ENCODE peak calls at places on chromosomes 16 and 17, in seven cellular contexts. One of them, this sample, is unnamed.

GRCh38 chr17:78426293-78426879 is 47.9 kb downstream of the PGS1 start:
- DNase-seq in HCT116: no peak
- DNase-seq in H1: no peak
- DNase-seq in HepG2: no peak
- DNase-seq in GM12878: no peak
- DNase-seq in K562: no peak
- DNase-seq in SK-N-SH: no peak
- DNase-seq in this sample: no peak

GRCh38 chr17:31052187-31052889 is 42.4 kb upstream of the NF1 start:
- DNase-seq in H1: no peak
- DNase-seq in K562: peak
- DNase-seq in SK-N-SH: no peak
- DNase-seq in HepG2: peak
- DNase-seq in HCT116: peak
- DNase-seq in GM12878: no peak
- DNase-seq in this sample: no peak

GRCh38 chr17:62093188-62094155 is 28.4 kb upstream of the MED13 start:
- DNase-seq in K562: no peak
- DNase-seq in GM12878: peak
- DNase-seq in SK-N-SH: peak
- DNase-seq in HepG2: peak
- DNase-seq in H1: no peak
- DNase-seq in HCT116: peak
- DNase-seq in this sample: no peak

GRCh38 chr17:77779711-77780539 is 178.6 kb upstream of the TNRC6C start:
- DNase-seq in K562: no peak
- DNase-seq in GM12878: no peak
- DNase-seq in HCT116: no peak
- DNase-seq in H1: no peak
- DNase-seq in SK-N-SH: peak
- DNase-seq in HepG2: no peak
- DNase-seq in this sample: no peak

GRCh38 chr17:4622375-4622774 is 19.1 kb downstream of the ALOX15 start:
- DNase-seq in SK-N-SH: no peak
- DNase-seq in HepG2: no peak
- DNase-seq in H1: no peak
- DNase-seq in GM12878: no peak
- DNase-seq in HCT116: no peak
- DNase-seq in K562: no peak
- DNase-seq in this sample: no peak

GRCh38 chr17:3754458-3755334 is 31.0 kb downstream of the HASPIN start:
- DNase-seq in HepG2: no peak
- DNase-seq in H1: peak
- DNase-seq in GM12878: no peak
- DNase-seq in HCT116: peak
- DNase-seq in K562: peak
- DNase-seq in SK-N-SH: peak
- DNase-seq in this sample: peak

GRCh38 chr16:86701286-86701975 is 123.1 kb downstream of the FOXL1 start:
- DNase-seq in HCT116: no peak
- DNase-seq in SK-N-SH: no peak
- DNase-seq in HepG2: no peak
- DNase-seq in H1: no peak
- DNase-seq in K562: no peak
- DNase-seq in GM12878: no peak
- DNase-seq in this sample: no peak

GRCh38 chr17:73648543-73648820 is 4.2 kb upstream of the SDK2 start:
- DNase-seq in H1: no peak
- DNase-seq in GM12878: no peak
- DNase-seq in HCT116: no peak
- DNase-seq in K562: no peak
- DNase-seq in SK-N-SH: no peak
- DNase-seq in HepG2: no peak
- DNase-seq in this sample: no peak

GRCh38 chr16:77946834-77947233 is 75.5 kb upstream of the CLEC3A start:
- DNase-seq in HepG2: no peak
- DNase-seq in H1: no peak
- DNase-seq in SK-N-SH: peak
- DNase-seq in GM12878: no peak
- DNase-seq in K562: peak
- DNase-seq in HCT116: no peak
- DNase-seq in this sample: peak

GRCh38 chr17:40194821-40195220 is 17.6 kb downstream of the RAPGEFL1 start:
- DNase-seq in GM12878: no peak
- DNase-seq in SK-N-SH: no peak
- DNase-seq in H1: no peak
- DNase-seq in K562: no peak
- DNase-seq in HCT116: no peak
- DNase-seq in HepG2: no peak
- DNase-seq in this sample: no peak

GRCh38 chr17:29214215-29215146 is 32.2 kb upstream of the CRYBA1 start:
- DNase-seq in HepG2: no peak
- DNase-seq in SK-N-SH: no peak
- DNase-seq in H1: no peak
- DNase-seq in HCT116: no peak
- DNase-seq in GM12878: no peak
- DNase-seq in K562: no peak
- DNase-seq in this sample: no peak

GRCh38 chr16:51666821-51667220 is 515.8 kb upstream of the SALL1 start:
- DNase-seq in HCT116: no peak
- DNase-seq in GM12878: no peak
- DNase-seq in K562: no peak
- DNase-seq in SK-N-SH: no peak
- DNase-seq in H1: no peak
- DNase-seq in HepG2: no peak
- DNase-seq in this sample: no peak

GRCh38 chr16:13231365-13231764 is 330.0 kb downstream of the SHISA9 start:
- DNase-seq in HepG2: no peak
- DNase-seq in H1: peak
- DNase-seq in GM12878: no peak
- DNase-seq in SK-N-SH: no peak
- DNase-seq in K562: no peak
- DNase-seq in HCT116: no peak
- DNase-seq in this sample: peak

GRCh38 chr16:54867302-54867832 is 63.3 kb upstream of the IRX5 start:
- DNase-seq in K562: no peak
- DNase-seq in HepG2: no peak
- DNase-seq in H1: no peak
- DNase-seq in GM12878: no peak
- DNase-seq in SK-N-SH: no peak
- DNase-seq in HCT116: no peak
- DNase-seq in this sample: no peak

GRCh38 chr16:192686-193085 is 12.4 kb downstream of the HBQ1 start:
- DNase-seq in H1: no peak
- DNase-seq in K562: no peak
- DNase-seq in HepG2: no peak
- DNase-seq in SK-N-SH: no peak
- DNase-seq in HCT116: no peak
- DNase-seq in GM12878: no peak
- DNase-seq in this sample: no peak

GRCh38 chr17:74815671-74816370 is 39.7 kb upstream of the NAT9 start:
- DNase-seq in SK-N-SH: no peak
- DNase-seq in GM12878: no peak
- DNase-seq in HepG2: no peak
- DNase-seq in K562: peak
- DNase-seq in H1: no peak
- DNase-seq in HCT116: no peak
- DNase-seq in this sample: peak

GRCh38 chr17:55567240-55568216 is 56.3 kb upstream of the SMIM36 start:
- DNase-seq in SK-N-SH: peak
- DNase-seq in HCT116: no peak
- DNase-seq in H1: no peak
- DNase-seq in GM12878: no peak
- DNase-seq in HepG2: no peak
- DNase-seq in K562: peak
- DNase-seq in this sample: no peak

GRCh38 chr17:82974136-82974952 is 105.1 kb upstream of the METRNL start:
- DNase-seq in SK-N-SH: peak
- DNase-seq in GM12878: no peak
- DNase-seq in HepG2: no peak
- DNase-seq in K562: no peak
- DNase-seq in H1: no peak
- DNase-seq in HCT116: no peak
- DNase-seq in this sample: no peak

GRCh38 chr17:14302421-14303099 is 1.7 kb downstream of the HS3ST3B1 start:
- DNase-seq in HCT116: peak
- DNase-seq in K562: peak
- DNase-seq in SK-N-SH: peak
- DNase-seq in H1: no peak
- DNase-seq in HepG2: peak
- DNase-seq in GM12878: no peak
- DNase-seq in this sample: no peak

GRCh38 chr17:16322636-16323035 is 30.6 kb downstream of the CENPV start:
- DNase-seq in HCT116: no peak
- DNase-seq in SK-N-SH: no peak
- DNase-seq in HepG2: no peak
- DNase-seq in H1: no peak
- DNase-seq in K562: no peak
- DNase-seq in GM12878: no peak
- DNase-seq in this sample: no peak

GRCh38 chr17:6536053-6536452 is 20.3 kb downstream of the PITPNM3 start:
- DNase-seq in K562: no peak
- DNase-seq in H1: no peak
- DNase-seq in GM12878: no peak
- DNase-seq in SK-N-SH: no peak
- DNase-seq in HepG2: no peak
- DNase-seq in HCT116: no peak
- DNase-seq in this sample: no peak

GRCh38 chr17:45233423-45233924 is 11.8 kb downstream of the FMNL1 start:
- DNase-seq in HCT116: no peak
- DNase-seq in H1: no peak
- DNase-seq in SK-N-SH: no peak
- DNase-seq in HepG2: no peak
- DNase-seq in GM12878: no peak
- DNase-seq in K562: no peak
- DNase-seq in this sample: no peak

GRCh38 chr16:28183441-28183840 is 28.3 kb downstream of the XPO6 start:
- DNase-seq in SK-N-SH: no peak
- DNase-seq in HepG2: no peak
- DNase-seq in H1: no peak
- DNase-seq in HCT116: no peak
- DNase-seq in K562: no peak
- DNase-seq in GM12878: no peak
- DNase-seq in this sample: no peak
- TF ChIP-seq YY1 in SK-N-SH: no peak
- TF ChIP-seq YY1 in HepG2: no peak
- TF ChIP-seq YY1 in H1: no peak
- TF ChIP-seq YY1 in HCT116: no peak
- TF ChIP-seq YY1 in K562: no peak
- TF ChIP-seq YY1 in GM12878: no peak
- TF ChIP-seq YY1 in this sample: no peak

DNA sequence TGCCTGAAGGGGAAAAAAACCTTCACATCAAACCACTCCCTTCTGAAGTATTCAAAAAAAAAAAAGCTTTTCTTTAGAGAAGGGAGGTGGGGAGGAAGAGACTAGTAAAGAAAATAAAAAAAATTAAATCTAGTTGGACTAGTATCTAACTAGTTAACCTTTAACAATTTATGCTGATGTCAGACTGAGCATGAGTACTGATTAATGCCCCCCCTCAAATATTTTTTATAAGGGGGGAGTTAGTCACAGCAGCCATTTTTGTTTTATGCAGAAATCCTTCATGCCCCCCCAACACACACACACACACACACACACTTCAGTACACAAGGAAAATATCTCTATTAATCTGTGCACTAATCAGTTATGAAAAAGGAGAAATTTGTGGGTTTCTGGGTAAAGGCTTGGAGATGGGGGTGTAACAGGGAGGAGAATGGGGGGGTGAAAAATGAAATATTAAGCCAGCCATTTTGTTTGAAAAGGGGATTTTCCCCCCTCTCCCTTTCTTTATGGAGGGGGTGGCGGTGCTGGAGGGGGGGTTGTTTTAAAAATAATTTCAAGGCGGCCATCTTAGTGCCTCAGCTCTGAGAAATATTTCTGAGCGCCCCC is 4.7 kb upstream of the CHD3 start:
- DNase-seq in HepG2: no peak
- DNase-seq in K562: peak
- DNase-seq in SK-N-SH: peak
- DNase-seq in HCT116: no peak
- DNase-seq in H1: no peak
- DNase-seq in GM12878: no peak
- DNase-seq in this sample: no peak
- TF ChIP-seq YY1 in HepG2: no peak
- TF ChIP-seq YY1 in K562: peak
- TF ChIP-seq YY1 in SK-N-SH: peak
- TF ChIP-seq YY1 in HCT116: peak
- TF ChIP-seq YY1 in H1: no peak
- TF ChIP-seq YY1 in GM12878: peak
- TF ChIP-seq YY1 in this sample: no peak

DNA sequence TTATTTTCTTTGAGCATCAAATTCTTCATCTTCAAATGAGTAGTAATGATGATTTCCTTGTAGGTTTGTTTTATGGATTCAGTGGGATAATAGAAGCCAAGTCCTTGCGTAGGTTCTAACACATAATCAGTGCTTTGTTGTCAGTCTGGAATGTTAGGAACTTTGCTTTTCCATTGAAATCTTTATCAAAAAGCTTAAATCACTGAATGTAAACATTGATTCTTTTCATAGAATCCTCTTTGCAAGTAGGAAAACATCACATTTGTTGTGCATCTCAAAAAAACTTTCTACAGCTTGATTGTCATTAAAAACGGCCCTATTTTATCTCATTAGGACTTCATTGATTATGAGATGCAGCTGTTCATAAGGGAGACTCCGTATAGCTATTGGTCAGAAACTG is 490.3 kb upstream of the GOT2 start:
- DNase-seq in SK-N-SH: no peak
- DNase-seq in GM12878: no peak
- DNase-seq in HepG2: no peak
- DNase-seq in K562: no peak
- DNase-seq in H1: no peak
- DNase-seq in HCT116: no peak
- DNase-seq in this sample: no peak
- TF ChIP-seq YY1 in SK-N-SH: no peak
- TF ChIP-seq YY1 in GM12878: no peak
- TF ChIP-seq YY1 in HepG2: no peak
- TF ChIP-seq YY1 in K562: no peak
- TF ChIP-seq YY1 in H1: no peak
- TF ChIP-seq YY1 in HCT116: no peak
- TF ChIP-seq YY1 in this sample: no peak

GRCh38 chr16:57345666-57346204 is 12.8 kb upstream of the CCL22 start:
- DNase-seq in HCT116: no peak
- DNase-seq in K562: no peak
- DNase-seq in H1: no peak
- DNase-seq in GM12878: no peak
- DNase-seq in SK-N-SH: no peak
- DNase-seq in HepG2: no peak
- DNase-seq in this sample: no peak

GRCh38 chr16:57352636-57353047 is 5.9 kb upstream of the CCL22 start:
- DNase-seq in HCT116: no peak
- DNase-seq in HepG2: no peak
- DNase-seq in K562: no peak
- DNase-seq in SK-N-SH: no peak
- DNase-seq in GM12878: no peak
- DNase-seq in H1: no peak
- DNase-seq in this sample: no peak

GRCh38 chr16:57348361-57348760 is 10.2 kb upstream of the CCL22 start:
- DNase-seq in HCT116: no peak
- DNase-seq in HepG2: no peak
- DNase-seq in GM12878: no peak
- DNase-seq in K562: no peak
- DNase-seq in SK-N-SH: no peak
- DNase-seq in H1: no peak
- DNase-seq in this sample: no peak

GRCh38 chr16:57347858-57348257 is 10.7 kb upstream of the CCL22 start:
- DNase-seq in K562: no peak
- DNase-seq in HCT116: no peak
- DNase-seq in H1: no peak
- DNase-seq in GM12878: no peak
- DNase-seq in HepG2: no peak
- DNase-seq in SK-N-SH: no peak
- DNase-seq in this sample: no peak

GRCh38 chr16:57349212-57350031 is 9.2 kb upstream of the CCL22 start:
- DNase-seq in K562: no peak
- DNase-seq in H1: no peak
- DNase-seq in SK-N-SH: no peak
- DNase-seq in HepG2: no peak
- DNase-seq in GM12878: peak
- DNase-seq in HCT116: no peak
- DNase-seq in this sample: no peak
- TF ChIP-seq YY1 in K562: no peak
- TF ChIP-seq YY1 in H1: no peak
- TF ChIP-seq YY1 in SK-N-SH: no peak
- TF ChIP-seq YY1 in HepG2: no peak
- TF ChIP-seq YY1 in GM12878: peak
- TF ChIP-seq YY1 in HCT116: no peak
- TF ChIP-seq YY1 in this sample: no peak